ENCODE peak calls at places on chromosome 7, in seven cellular contexts. M, D, T, A, X, Y and E are unnamed samples.

GRCh38 chr7:106050743-106051110 is 61.4 kb downstream of the SYPL1 start:
- DNase-seq in M (no peak), D (peak), T (no peak), A (peak), X (peak), Y (peak), E (no peak)

GRCh38 chr7:13948019-13948781 is 41.3 kb downstream of the ETV1 start:
- DNase-seq in M (no peak), D (no peak), T (no peak), A (no peak), X (no peak), Y (no peak), E (no peak)

GRCh38 chr7:50631100-50631499 is 65.9 kb upstream of the DDC start:
- DNase-seq in M (no peak), D (no peak), T (no peak), A (no peak), X (no peak), Y (no peak), E (no peak)

GRCh38 chr7:144674550-144674949 is 161.3 kb downstream of the TPK1 start:
- DNase-seq in M (no peak), D (no peak), T (no peak), A (no peak), X (no peak), Y (no peak), E (no peak)

GRCh38 chr7:18290865-18291264 is 204.7 kb upstream of the HDAC9 start:
- DNase-seq in M (no peak), D (peak), T (no peak), A (no peak), X (no peak), Y (no peak), E (no peak)

GRCh38 chr7:128019330-128019729 is 11.9 kb downstream of the LRRC4 start:
- DNase-seq in M (no peak), D (no peak), T (no peak), A (no peak), X (no peak), Y (no peak), E (no peak)

GRCh38 chr7:139820089-139820488 is 9.0 kb upstream of the TBXAS1 start:
- DNase-seq in M (no peak), D (peak), T (no peak), A (no peak), X (peak), Y (no peak), E (no peak)

GRCh38 chr7:56046728-56047445 is 4.4 kb downstream of the PSPH start:
- DNase-seq in M (no peak), D (peak), T (peak), A (peak), X (peak), Y (peak), E (no peak)

GRCh38 chr7:115387168-115387567 is 465.3 kb downstream of the MDFIC start:
- DNase-seq in M (no peak), D (no peak), T (no peak), A (no peak), X (no peak), Y (no peak), E (no peak)

GRCh38 chr7:15921576-15921975 is 235.1 kb upstream of the MEOX2 start:
- DNase-seq in M (no peak), D (peak), T (no peak), A (peak), X (peak), Y (peak), E (no peak)

GRCh38 chr7:112266595-112267270 is 60.2 kb downstream of the ZNF277 start:
- DNase-seq in M (no peak), D (peak), T (no peak), A (peak), X (peak), Y (peak), E (no peak)

GRCh38 chr7:108385834-108386422 is 70.3 kb downstream of the NRCAM start:
- DNase-seq in M (no peak), D (no peak), T (no peak), A (no peak), X (no peak), Y (no peak), E (no peak)

DNA sequence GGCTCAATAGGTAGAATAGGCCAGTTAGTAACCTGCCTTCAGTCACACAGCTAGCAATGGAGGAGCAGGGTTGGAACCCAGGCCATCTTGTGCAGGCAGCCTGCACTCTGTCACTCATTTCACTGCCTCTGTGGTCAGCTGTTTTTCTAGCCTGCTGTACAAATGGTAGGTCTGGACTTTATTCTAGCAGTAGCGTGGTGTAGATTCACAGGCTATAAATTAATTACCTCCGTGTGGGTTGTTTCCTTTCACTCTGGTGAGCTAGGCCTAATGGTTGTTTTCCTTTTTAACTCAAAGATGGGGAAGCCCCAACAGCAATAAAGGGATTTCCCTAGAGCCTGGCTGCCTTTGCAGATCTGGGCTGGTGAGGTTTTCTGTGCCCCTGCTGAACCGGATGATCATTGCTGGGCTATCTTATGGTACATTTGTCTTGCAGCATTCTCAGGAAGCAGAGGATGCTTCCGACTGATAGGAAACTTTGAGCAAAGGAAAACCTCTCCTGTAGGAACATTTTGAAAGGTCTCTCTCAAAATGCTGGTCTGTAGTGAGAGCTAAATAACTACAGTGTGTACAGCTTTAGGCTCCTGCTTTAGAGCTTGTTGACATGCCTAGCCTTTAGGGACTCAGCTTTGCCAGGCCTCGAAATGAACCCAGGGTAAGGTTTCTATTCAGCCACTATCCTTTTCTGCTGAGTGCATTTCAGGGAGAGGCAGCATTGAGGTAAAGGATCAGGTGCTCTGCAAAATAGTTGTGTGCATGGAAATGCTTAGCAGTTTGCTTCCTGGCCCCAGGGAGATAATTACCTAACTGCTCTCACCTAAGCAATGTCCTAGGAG is 157.4 kb downstream of the ST7 start:
- DNase-seq in M (no peak), D (no peak), T (no peak), A (no peak), X (no peak), Y (no peak), E (no peak)
- H3K4me3 ChIP-seq in M (no peak), D (no peak), T (no peak), A (no peak), X (no peak), Y (no peak), E (no peak)

GRCh38 chr7:66503036-66503370 is 125.7 kb upstream of the KCTD7 start:
- DNase-seq in M (no peak), D (no peak), T (no peak), A (no peak), X (no peak), Y (no peak), E (no peak)
- H3K4me3 ChIP-seq in M (no peak), D (no peak), T (no peak), A (no peak), X (no peak), Y (no peak), E (no peak)

GRCh38 chr7:90213521-90213920 is 2.0 kb downstream of the STEAP2 start:
- DNase-seq in M (no peak), D (no peak), T (peak), A (no peak), X (no peak), Y (no peak), E (no peak)

GRCh38 chr7:90211391-90212148 is at the start of gene STEAP2:
- DNase-seq in M (peak), D (peak), T (peak), A (peak), X (peak), Y (peak), E (no peak)

GRCh38 chr7:90210925-90211324 is 615 bp upstream of the STEAP2 start:
- DNase-seq in M (peak), D (no peak), T (no peak), A (no peak), X (no peak), Y (no peak), E (no peak)

GRCh38 chr7:90210475-90210874 is 1.1 kb upstream of the STEAP2 start:
- DNase-seq in M (no peak), D (no peak), T (no peak), A (no peak), X (no peak), Y (no peak), E (no peak)

DNA sequence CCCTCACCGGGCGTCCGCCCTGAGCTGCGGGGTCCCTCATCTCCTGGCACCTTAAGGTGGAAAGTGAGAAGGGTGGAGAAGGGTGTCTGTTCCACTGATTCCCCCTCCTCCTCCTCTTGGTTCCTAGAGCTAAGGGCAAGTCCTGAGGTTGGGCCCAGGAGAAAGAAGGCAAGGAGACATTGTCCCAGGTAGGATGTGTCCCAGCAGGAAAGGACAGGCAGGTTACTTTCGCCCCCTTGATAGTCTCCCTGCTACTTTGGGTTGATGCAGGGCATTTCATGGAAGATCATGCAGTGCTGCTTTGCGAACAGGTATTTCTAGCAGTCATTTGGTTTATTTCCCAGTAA is 582 bp downstream of the STEAP2 start:
- DNase-seq in M (no peak), D (no peak), T (no peak), A (no peak), X (no peak), Y (no peak), E (no peak)
- H3K4me3 ChIP-seq in M (peak), D (peak), T (peak), A (peak), X (peak), Y (peak), E (no peak)

DNA sequence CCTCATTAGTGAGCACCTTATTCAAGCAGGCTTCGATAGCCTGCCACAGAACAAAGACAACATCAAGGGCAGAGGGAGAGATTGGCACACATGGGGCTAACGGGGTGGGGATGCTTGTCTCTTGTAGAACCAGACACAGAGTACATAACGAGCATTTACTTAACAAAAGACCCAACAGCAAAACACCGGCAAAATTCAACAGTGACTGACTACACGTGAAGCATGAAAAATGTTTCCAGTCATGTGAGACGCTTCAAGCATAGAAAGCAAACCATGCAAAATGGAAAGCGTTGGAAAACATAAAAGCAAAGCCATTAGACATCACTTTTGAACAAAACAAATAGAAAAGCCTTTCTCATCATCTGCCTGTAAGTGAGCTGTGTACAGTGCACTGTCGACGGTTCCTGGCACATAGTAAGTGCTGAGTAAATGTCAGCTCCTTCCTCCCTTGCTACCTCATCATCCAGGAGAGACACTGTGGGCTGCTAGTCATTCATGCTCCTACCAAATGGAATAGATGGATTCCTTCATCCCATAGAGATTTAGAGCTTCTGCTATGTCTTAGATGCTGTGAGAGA is 134.4 kb upstream of the AGK start:
- DNase-seq in M (no peak), D (no peak), T (no peak), A (no peak), X (no peak), Y (no peak), E (no peak)
- H3K4me3 ChIP-seq in M (no peak), D (no peak), T (no peak), A (no peak), X (no peak), Y (no peak), E (no peak)

GRCh38 chr7:71808115-71808514 is 604.0 kb downstream of the CALN1 start:
- DNase-seq in M (no peak), D (no peak), T (no peak), A (no peak), X (no peak), Y (no peak), E (no peak)
- H3K4me3 ChIP-seq in M (no peak), D (no peak), T (no peak), A (no peak), X (no peak), Y (no peak), E (no peak)

DNA sequence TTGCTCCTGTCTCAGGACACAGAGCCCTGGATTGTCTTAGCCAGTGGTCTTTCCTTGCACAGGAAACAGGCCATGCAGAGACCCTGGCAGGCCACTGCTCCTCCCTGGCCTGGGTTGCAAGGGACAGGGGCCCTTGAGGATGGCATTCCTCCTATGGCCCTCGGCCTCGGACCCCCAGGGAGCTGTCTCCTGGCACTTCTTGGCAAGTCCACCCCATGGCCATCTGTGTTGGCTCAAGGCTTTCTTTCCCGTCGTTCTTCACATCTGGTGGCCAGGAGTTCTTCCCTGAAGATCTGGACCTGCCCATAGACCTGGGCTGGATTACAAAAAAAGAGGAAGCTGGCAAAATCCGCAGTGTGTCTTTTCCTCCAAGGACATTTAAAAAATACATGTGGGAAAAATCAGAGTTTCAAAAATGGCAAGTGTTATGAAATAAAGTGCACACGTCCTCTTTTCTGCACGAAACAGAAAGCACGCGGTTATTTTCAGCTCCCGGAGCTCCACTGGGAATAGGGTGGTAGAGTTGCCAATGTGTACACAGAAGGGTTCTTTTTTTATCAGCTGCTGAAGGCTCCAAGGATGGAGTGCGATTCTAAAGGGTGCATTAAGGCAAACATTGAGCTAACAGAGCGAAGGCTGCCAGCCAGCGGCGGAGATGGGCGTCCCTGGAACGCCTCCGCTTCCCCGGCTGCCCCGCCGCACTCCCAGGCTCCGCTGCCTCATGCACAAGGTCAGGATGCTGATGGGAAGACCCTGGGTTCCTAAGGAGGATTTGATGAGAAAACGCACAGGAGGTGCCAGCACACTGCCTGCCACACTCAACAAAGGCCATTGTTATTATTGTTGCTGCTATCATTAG is 62.8 kb upstream of the FAM20C start:
- DNase-seq in M (no peak), D (no peak), T (peak), A (no peak), X (no peak), Y (peak), E (no peak)
- H3K4me3 ChIP-seq in M (no peak), D (no peak), T (peak), A (no peak), X (no peak), Y (peak), E (no peak)

DNA sequence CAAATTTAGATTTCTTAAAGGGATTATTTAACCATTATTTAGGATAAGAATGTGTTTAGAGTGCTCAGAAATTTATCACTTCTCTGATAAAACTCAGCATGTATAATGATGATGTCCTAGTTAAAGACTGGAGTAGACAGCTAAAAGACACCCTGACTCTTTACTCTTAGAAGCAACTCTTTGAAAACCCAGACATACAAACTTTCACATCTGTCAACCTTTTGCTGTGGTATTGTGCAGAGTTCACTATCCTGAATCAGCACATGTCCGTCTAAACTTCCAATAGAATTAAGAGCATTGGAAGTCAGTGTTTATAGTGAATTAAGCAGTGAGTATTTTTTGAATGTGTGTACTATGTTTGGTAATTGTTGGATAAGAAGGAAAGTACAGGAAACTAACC is 24.9 kb downstream of the ZNRF2 start:
- DNase-seq in M (no peak), D (no peak), T (no peak), A (no peak), X (no peak), Y (no peak), E (no peak)
- H3K4me3 ChIP-seq in M (no peak), D (no peak), T (no peak), A (no peak), X (no peak), Y (no peak), E (no peak)

GRCh38 chr7:74175270-74175803 is 1.2 kb downstream of the EIF4H start:
- DNase-seq in M (no peak), D (no peak), T (peak), A (no peak), X (no peak), Y (no peak), E (no peak)

GRCh38 chr7:74173491-74173865 is 678 bp upstream of the EIF4H start:
- DNase-seq in M (no peak), D (no peak), T (no peak), A (no peak), X (no peak), Y (no peak), E (no peak)

GRCh38 chr7:74174606-74175082 is 488 bp downstream of the EIF4H start:
- DNase-seq in M (peak), D (peak), T (peak), A (peak), X (peak), Y (no peak), E (no peak)

GRCh38 chr7:74173866-74174605 is at the start of gene EIF4H:
- DNase-seq in M (peak), D (peak), T (peak), A (peak), X (peak), Y (peak), E (peak)

DNA sequence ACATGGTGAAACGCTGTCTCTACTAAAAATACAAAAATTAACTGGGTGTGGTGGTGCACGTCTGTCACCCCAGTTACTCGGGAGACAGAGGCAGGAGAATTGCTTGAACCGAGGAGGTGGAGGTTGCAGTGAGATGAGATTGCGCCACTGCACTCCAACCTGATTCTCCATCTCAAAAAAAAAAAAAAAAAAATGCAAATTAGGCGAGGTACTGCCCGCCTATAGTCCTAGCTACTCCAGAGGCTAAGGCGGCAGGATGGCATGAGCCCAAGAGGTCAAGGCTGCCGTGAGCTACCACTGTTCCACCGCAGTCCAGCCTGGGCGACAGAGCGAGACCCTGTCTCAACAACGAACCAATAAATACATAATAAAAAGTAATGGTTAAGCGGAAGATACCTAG is 1.1 kb upstream of the EIF4H start:
- DNase-seq in M (peak), D (peak), T (no peak), A (no peak), X (peak), Y (no peak), E (no peak)
- H3K4me3 ChIP-seq in M (peak), D (peak), T (peak), A (peak), X (peak), Y (peak), E (peak)